ENCODE peak calls at places on chromosome 6, in nine cellular contexts. J is heart right ventricle; U is breast epithelium; B is upper lobe of right lung; W is CD4-positive, alpha-beta T cell; X is adrenal gland; Z is endothelial cell; N is choroid plexus epithelial cell; M is left ventricle myocardium inferior. E is an unnamed sample.

GRCh38 chr6:82410151-82410621 is 46.6 kb downstream of the TPBG start:
- DNase-seq in J (no peak), U (no peak), B (no peak), W (no peak), X (no peak), Z (no peak), N (peak), M (no peak), E (no peak)

GRCh38 chr6:134748484-134748883 is 201.4 kb downstream of the ALDH8A1 start:
- DNase-seq in J (no peak), U (no peak), B (no peak), W (no peak), X (no peak), Z (no peak), N (no peak), M (no peak), E (no peak)

GRCh38 chr6:110544472-110544871 is 68.1 kb upstream of the SLC22A16 start:
- DNase-seq in J (no peak), U (no peak), B (no peak), W (no peak), X (no peak), Z (no peak), N (no peak), M (no peak), E (no peak)

GRCh38 chr6:4624726-4625125 is 151.5 kb upstream of the CDYL start:
- DNase-seq in J (no peak), U (no peak), B (no peak), W (no peak), X (no peak), Z (no peak), N (no peak), M (no peak), E (no peak)

GRCh38 chr6:93036835-93037234 is 382.5 kb downstream of the EPHA7 start:
- DNase-seq in J (no peak), U (no peak), B (no peak), W (no peak), X (no peak), Z (no peak), N (peak), M (no peak), E (no peak)

GRCh38 chr6:170222498-170223471 is 68.1 kb downstream of the DLL1 start:
- DNase-seq in J (no peak), U (peak), B (peak), W (no peak), X (peak), Z (no peak), N (no peak), M (no peak), E (no peak)

GRCh38 chr6:41894366-41895299 is 542 bp downstream of the USP49 start:
- DNase-seq in J (no peak), U (no peak), B (no peak), W (no peak), X (peak), Z (peak), N (no peak), M (no peak), E (no peak)

GRCh38 chr6:90026216-90026615 is 131.9 kb downstream of the GJA10 start:
- DNase-seq in J (no peak), U (no peak), B (no peak), W (no peak), X (no peak), Z (no peak), N (no peak), M (no peak), E (no peak)

GRCh38 chr6:33856655-33857054 is 52.9 kb upstream of the MLN start:
- DNase-seq in J (no peak), U (no peak), B (no peak), W (peak), X (no peak), Z (no peak), N (no peak), M (no peak), E (no peak)

GRCh38 chr6:1916334-1916985 is 306.7 kb downstream of the FOXC1 start:
- DNase-seq in J (no peak), U (no peak), B (no peak), W (no peak), X (no peak), Z (no peak), N (peak), M (no peak), E (no peak)

GRCh38 chr6:49543087-49543858 is 7.2 kb upstream of the C6orf141 start:
- DNase-seq in J (no peak), U (no peak), B (no peak), W (no peak), X (no peak), Z (no peak), N (no peak), M (no peak), E (no peak)

GRCh38 chr6:106468935-106469334 is 108.4 kb downstream of the CRYBG1 start:
- DNase-seq in J (no peak), U (no peak), B (no peak), W (no peak), X (no peak), Z (no peak), N (no peak), M (no peak), E (no peak)

GRCh38 chr6:28981391-28981832 is 23.7 kb downstream of the ZNF311 start:
- DNase-seq in J (peak), U (peak), B (no peak), W (peak), X (peak), Z (peak), N (peak), M (peak), E (no peak)

GRCh38 chr6:98769546-98769945 is 64.8 kb upstream of the POU3F2 start:
- DNase-seq in J (no peak), U (no peak), B (no peak), W (no peak), X (no peak), Z (peak), N (peak), M (no peak), E (no peak)

GRCh38 chr6:80142586-80142985 is 36.1 kb downstream of the BCKDHB start:
- DNase-seq in J (no peak), U (no peak), B (no peak), W (no peak), X (no peak), Z (no peak), N (peak), M (no peak), E (no peak)

GRCh38 chr6:11692451-11693376 is 85.9 kb downstream of the ADTRP start:
- DNase-seq in J (no peak), U (no peak), B (no peak), W (no peak), X (no peak), Z (no peak), N (no peak), M (no peak), E (no peak)

GRCh38 chr6:6616670-6617069 is 28.1 kb downstream of the LY86 start:
- DNase-seq in J (no peak), U (no peak), B (no peak), W (no peak), X (no peak), Z (no peak), N (no peak), M (no peak), E (no peak)

GRCh38 chr6:89281779-89282246 is 33.3 kb downstream of the GABRR2 start:
- DNase-seq in J (no peak), U (no peak), B (no peak), W (no peak), X (no peak), Z (peak), N (peak), M (no peak), E (no peak)

GRCh38 chr6:152122434-152122833 is 315.0 kb downstream of the ESR1 start:
- DNase-seq in J (no peak), U (no peak), B (no peak), W (no peak), X (no peak), Z (no peak), N (no peak), M (no peak), E (no peak)

GRCh38 chr6:124873066-124873410 is 89.2 kb upstream of the RNF217 start:
- DNase-seq in J (no peak), U (no peak), B (no peak), W (no peak), X (no peak), Z (no peak), N (no peak), M (no peak), E (no peak)

GRCh38 chr6:124868476-124868875 is 93.8 kb upstream of the RNF217 start:
- DNase-seq in J (no peak), U (no peak), B (no peak), W (no peak), X (no peak), Z (no peak), N (peak), M (no peak), E (no peak)

GRCh38 chr6:124872361-124873065 is 89.7 kb upstream of the RNF217 start:
- DNase-seq in J (no peak), U (no peak), B (no peak), W (no peak), X (no peak), Z (no peak), N (no peak), M (no peak), E (no peak)

GRCh38 chr6:124869412-124869811 is 92.8 kb upstream of the RNF217 start:
- DNase-seq in J (no peak), U (no peak), B (no peak), W (no peak), X (no peak), Z (no peak), N (peak), M (no peak), E (no peak)

DNA sequence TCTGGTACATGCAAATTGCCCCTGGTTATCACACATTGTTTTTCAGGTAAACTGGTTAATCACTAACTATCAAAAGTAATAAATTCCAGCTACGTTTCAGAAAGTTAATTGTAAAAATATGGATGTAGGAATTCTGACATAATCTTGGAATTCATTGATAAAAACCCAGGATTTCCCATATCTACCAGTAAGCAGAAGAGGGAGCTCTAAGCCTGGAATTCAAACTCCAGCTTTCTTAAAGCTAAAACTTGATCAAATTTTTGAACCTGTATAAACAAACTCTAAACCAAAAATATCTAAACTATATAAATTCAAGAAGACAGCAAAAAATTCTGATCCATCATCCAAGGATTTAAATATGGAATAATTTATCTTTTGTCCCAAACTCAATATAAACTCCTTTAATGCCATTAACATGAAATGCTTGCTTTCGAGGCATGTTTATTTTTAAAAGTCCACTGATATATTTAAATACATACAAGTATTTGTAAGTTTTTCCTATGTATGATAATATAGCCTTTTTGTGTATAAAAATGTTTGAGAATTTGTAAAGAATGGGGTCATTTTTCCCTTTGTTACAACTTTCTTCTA is 91.5 kb upstream of the RNF217 start:
- DNase-seq in J (no peak), U (no peak), B (no peak), W (no peak), X (no peak), Z (no peak), N (peak), M (no peak), E (no peak)
- TF ChIP-seq CTCF in J (peak), U (peak), B (peak), W (peak), X (peak), Z (peak), N (peak), M (peak), E (peak)

DNA sequence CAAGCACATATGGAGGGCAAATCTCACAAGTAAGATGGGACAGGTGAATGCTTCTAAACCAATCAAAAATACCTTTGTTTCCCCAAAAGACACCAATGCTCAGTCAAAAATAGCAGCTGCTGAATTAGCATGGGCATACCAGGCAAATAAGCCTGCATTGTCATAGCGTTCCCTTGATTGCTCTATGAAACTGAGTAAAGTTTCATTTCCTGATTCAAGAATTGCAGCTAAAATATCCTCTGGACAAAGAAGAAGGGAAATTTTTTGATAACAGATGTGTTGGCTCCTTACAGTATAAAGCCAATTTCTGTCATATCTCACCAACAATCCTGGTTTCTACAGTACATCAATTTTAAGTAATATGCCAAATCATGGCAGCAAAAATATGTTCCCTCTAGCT is 3.3 kb upstream of the TMEM14A start:
- DNase-seq in J (no peak), U (no peak), B (no peak), W (no peak), X (no peak), Z (no peak), N (no peak), M (no peak), E (no peak)
- TF ChIP-seq CTCF in J (no peak), U (no peak), B (no peak), W (no peak), X (no peak), Z (no peak), N (no peak), M (no peak), E (no peak)

GRCh38 chr6:70345619-70346018 is 42.7 kb upstream of the COL9A1 start:
- DNase-seq in J (no peak), U (no peak), B (no peak), W (no peak), X (no peak), Z (no peak), N (no peak), M (no peak), E (no peak)
- TF ChIP-seq CTCF in J (no peak), U (no peak), B (no peak), W (no peak), X (no peak), Z (no peak), N (no peak), M (no peak), E (no peak)

GRCh38 chr6:84733889-84734288 is 30.5 kb downstream of the TBX18 start:
- DNase-seq in J (no peak), U (no peak), B (no peak), W (no peak), X (no peak), Z (no peak), N (no peak), M (no peak), E (no peak)

GRCh38 chr6:84731901-84732300 is 32.5 kb downstream of the TBX18 start:
- DNase-seq in J (no peak), U (no peak), B (no peak), W (no peak), X (no peak), Z (no peak), N (peak), M (no peak), E (no peak)

DNA sequence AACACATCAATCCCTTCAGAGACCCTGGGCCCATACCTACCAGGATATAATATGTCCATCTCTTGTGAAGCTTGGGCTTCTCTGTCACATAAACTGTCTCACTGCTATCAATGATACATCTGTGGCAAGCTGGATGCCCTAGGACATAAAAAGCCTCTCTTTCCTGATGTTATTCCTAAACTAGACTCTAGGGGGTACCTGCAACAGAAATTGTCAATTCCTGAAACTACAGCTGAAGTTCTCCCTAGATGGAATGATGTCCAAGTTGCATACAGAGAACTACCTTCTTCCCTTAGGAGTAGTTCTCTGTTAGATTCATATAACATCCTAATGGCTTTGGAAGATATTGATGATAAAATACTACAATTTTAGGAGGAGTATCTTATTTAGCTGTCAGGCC is 35.8 kb downstream of the TBX18 start:
- DNase-seq in J (no peak), U (no peak), B (no peak), W (no peak), X (no peak), Z (no peak), N (peak), M (no peak), E (no peak)
- TF ChIP-seq CTCF in J (no peak), U (no peak), B (peak), W (no peak), X (no peak), Z (peak), N (peak), M (no peak), E (peak)

GRCh38 chr6:158002951-158003853 is 21.5 kb downstream of the SYNJ2 start:
- DNase-seq in J (peak), U (peak), B (no peak), W (no peak), X (no peak), Z (no peak), N (peak), M (peak), E (no peak)
- TF ChIP-seq CTCF in J (no peak), U (no peak), B (no peak), W (no peak), X (no peak), Z (no peak), N (no peak), M (no peak), E (no peak)

GRCh38 chr6:107636486-107636885 is 146.6 kb downstream of the SOBP start:
- DNase-seq in J (no peak), U (no peak), B (no peak), W (no peak), X (no peak), Z (no peak), N (no peak), M (no peak), E (no peak)
- TF ChIP-seq CTCF in J (no peak), U (no peak), B (no peak), W (no peak), X (no peak), Z (peak), N (no peak), M (no peak), E (no peak)

DNA sequence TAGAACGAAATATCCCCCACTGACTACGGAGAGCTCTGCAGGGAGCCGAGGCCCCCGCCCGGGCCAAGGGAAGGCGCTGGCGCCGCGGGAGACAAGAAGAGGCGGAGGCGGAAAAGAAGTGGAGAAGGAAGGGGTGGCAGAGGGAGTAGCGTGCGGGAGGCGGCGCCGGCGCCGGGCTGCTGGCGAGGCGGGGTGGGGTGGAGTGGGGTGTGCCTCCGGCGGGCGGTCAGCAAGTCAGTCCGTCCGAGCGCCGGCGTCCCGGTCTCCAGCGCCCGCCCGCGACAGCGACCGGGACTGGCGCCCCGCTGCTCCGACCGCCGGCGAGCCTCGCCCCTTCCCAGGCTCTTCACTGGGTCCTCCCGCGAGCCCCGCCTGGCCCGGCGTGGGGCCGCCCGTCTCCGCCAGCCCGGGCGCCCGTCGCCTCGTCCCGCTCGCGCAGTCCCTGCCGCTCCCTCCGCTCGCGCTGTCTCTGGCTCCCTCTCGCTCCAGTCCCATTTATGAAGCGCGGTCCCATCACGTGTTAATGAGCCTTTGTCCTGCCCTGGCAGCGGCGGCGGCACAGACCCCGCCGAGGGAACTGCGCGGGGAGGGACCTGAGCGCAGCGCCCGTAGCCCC is at the start of gene CNR1:
- DNase-seq in J (peak), U (no peak), B (peak), W (no peak), X (peak), Z (peak), N (peak), M (peak), E (no peak)
- TF ChIP-seq CTCF in J (no peak), U (no peak), B (peak), W (no peak), X (no peak), Z (no peak), N (no peak), M (no peak), E (no peak)

DNA sequence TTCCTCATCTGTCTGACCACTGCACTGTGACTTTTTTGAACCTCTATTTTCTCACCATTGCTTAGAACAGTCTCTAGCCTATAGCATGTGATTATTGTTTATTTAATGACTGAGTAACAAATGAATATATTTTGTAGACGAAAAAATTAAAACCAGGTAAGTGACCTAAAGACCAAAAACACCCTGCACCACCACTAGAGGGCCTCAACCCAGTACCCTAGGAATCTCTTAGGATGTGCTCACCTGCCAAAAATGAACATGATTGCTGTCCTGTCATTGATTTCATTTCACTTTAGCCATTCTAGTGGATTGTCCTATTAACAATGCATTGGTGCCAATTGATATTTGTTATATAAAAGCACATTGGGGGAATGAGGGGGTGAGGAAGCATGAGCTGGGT is 199.1 kb downstream of the COL9A1 start:
- DNase-seq in J (no peak), U (no peak), B (no peak), W (no peak), X (no peak), Z (no peak), N (peak), M (no peak), E (no peak)
- TF ChIP-seq CTCF in J (no peak), U (no peak), B (peak), W (peak), X (peak), Z (peak), N (peak), M (peak), E (peak)

E was measured in D721Med.